ENCODE peak calls at places on chromosomes 11 and 22, in four cellular contexts. K, Y, Z and J are unnamed samples.

GRCh38 chr11:22521226-22521625 is 104.4 kb downstream of the FANCF start:
- DNase-seq in K (no peak), Y (no peak), Z (no peak), J (no peak)

GRCh38 chr22:20937031-20937793 is 20.0 kb downstream of the CRKL start:
- DNase-seq in K (no peak), Y (no peak), Z (no peak), J (no peak)

GRCh38 chr11:114257621-114258558 is 38.3 kb upstream of the NNMT start:
- DNase-seq in K (no peak), Y (peak; percentile 42), Z (no peak), J (no peak)

GRCh38 chr11:46977038-46977818 is 40.7 kb downstream of the CSTPP1 start:
- DNase-seq in K (no peak), Y (peak; percentile 80), Z (no peak), J (no peak)

GRCh38 chr22:37968452-37969251 is 15.2 kb downstream of the POLR2F start:
- DNase-seq in K (no peak), Y (peak; percentile 90), Z (no peak), J (no peak)

GRCh38 chr11:61126266-61126665 is 24.0 kb downstream of the CD5 start:
- DNase-seq in K (no peak), Y (no peak), Z (no peak), J (no peak)

GRCh38 chr11:130786987-130787688 is 129.1 kb downstream of the SNX19 start:
- DNase-seq in K (no peak), Y (no peak), Z (no peak), J (no peak)

GRCh38 chr11:92975285-92975684 is 5.8 kb downstream of the MTNR1B start:
- DNase-seq in K (no peak), Y (no peak), Z (no peak), J (no peak)

GRCh38 chr11:71309611-71310010 is 57.2 kb upstream of the SHANK2 start:
- DNase-seq in K (no peak), Y (no peak), Z (no peak), J (no peak)

GRCh38 chr11:63916837-63917684 is at the start of gene RCOR2:
- DNase-seq in K (peak; percentile 41), Y (peak; percentile 92), Z (peak; percentile 89), J (peak; percentile 76)